ENCODE peak calls at places on chromosomes 7 and 10, in seven cellular contexts. H is endodermal cell, V is neural progenitor cell, J is PC-3, D is psoas muscle, B is SK-N-SH, A is WERI-Rb-1. Y is an unnamed sample.

GRCh38 chr10:65622608-65623007 is 1303.2 kb upstream of the LRRTM3 start:
- DNase-seq in J (peak; percentile 40), B (no peak), D (no peak), V (no peak), A (no peak), H (no peak), Y (no peak)

GRCh38 chr7:13411641-13412040 is 577.8 kb downstream of the ETV1 start:
- DNase-seq in D (no peak), A (peak; percentile 58), V (peak; percentile 18), J (no peak), B (no peak), H (no peak), Y (no peak)

GRCh38 chr10:191703-192518 is 56.7 kb downstream of the ZMYND11 start:
- DNase-seq in A (no peak), D (no peak), V (no peak), B (no peak), H (no peak), J (peak; percentile 7), Y (no peak)

GRCh38 chr10:17730667-17731066 is 21.3 kb upstream of the TMEM236 start:
- DNase-seq in H (no peak), V (no peak), J (no peak), B (no peak), A (no peak), D (peak; percentile 62), Y (no peak)

GRCh38 chr7:143458263-143458662 is 15.0 kb downstream of the TAS2R60 start:
- DNase-seq in V (no peak), A (no peak), B (no peak), H (no peak), D (no peak), J (no peak), Y (no peak)

GRCh38 chr10:49654036-49654693 is 25.3 kb upstream of the C10orf53 start:
- DNase-seq in D (no peak), H (peak; percentile 43), J (no peak), A (no peak), B (no peak), V (no peak), Y (peak; percentile 22)

GRCh38 chr7:40230086-40230485 is 95.3 kb downstream of the SUGCT start:
- DNase-seq in B (no peak), J (no peak), D (no peak), H (no peak), V (no peak), A (no peak), Y (no peak)

GRCh38 chr7:29508608-29509007 is 55.0 kb upstream of the PRR15 start:
- DNase-seq in J (no peak), V (no peak), A (no peak), D (no peak), B (no peak), H (no peak), Y (no peak)

GRCh38 chr7:66326501-66327180 is 121.5 kb downstream of the TPST1 start:
- DNase-seq in A (no peak), B (peak; percentile 57), J (peak; percentile 2), D (no peak), V (no peak), H (no peak), Y (peak; percentile 44)

DNA sequence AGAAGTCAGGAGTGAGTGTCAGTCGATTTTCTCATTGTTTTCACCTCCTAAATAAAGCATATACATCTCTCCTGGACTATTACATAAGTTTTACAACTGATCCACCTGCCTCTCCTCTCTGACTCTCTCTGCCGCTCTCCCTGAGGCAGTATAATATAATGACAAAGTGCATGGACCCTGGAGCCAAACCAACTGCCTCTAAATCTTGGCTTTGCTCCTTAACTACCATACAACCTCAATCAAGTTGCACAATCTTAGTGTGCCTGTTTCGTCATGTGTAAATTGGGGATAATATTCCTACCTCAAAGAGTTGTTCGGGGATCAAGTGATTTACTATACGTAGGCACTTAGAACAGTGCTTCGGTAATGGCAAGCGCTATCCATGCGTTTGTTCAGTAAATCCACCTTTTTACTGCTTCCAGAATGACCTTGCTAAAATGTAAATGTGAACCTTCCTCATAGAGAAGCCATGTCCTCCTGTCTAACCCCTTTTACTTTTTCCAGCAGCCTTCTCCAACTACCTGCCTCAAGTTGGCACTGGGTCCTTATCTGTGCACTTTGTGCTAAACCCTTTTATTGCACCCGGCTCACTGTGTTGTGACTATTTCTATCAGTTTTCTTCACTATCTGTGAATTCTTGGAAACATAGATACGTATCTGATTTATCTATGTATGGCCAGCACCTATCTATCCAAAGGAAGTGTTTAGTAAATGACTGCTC is 30.6 kb upstream of the DLD start:
- DNase-seq in V (no peak), B (no peak), J (no peak), D (no peak), A (no peak), H (no peak), Y (no peak)
- H3K27ac ChIP-seq in V (no peak overlapping the region), B (no peak overlapping the region), J (no peak overlapping the region), D (peak overlapping the region; percentile 27), A (no peak overlapping the region), H (no peak overlapping the region), Y (no peak overlapping the region)

DNA sequence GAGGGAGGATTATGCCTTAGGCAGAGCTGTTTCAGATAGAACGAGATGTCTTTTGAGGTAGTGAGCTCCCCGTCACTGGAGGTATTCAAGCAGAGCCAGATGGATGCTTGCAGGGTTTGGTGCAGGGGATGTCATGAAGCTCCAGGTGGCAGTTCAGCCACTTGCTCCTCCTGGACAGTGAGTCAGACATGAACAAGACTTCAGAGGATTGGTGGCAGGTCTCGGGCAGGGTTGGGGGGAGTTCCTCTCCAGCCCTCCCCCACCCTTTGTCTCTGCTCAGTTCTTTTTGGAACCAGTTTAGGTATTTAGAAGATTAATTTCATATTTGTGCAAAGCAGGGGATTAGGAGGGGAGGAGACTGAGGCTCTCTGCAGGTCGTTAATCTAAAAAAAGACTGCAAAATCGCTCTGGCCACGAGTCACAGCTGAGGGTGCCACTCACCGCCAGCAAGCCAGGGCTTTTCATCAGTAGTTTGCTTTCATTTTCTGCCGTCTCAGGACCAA is 21.5 kb upstream of the MYL10 start:
- DNase-seq in J (peak; percentile 22), D (no peak), H (no peak), A (no peak), B (no peak), V (no peak), Y (no peak)
- H3K4me3 ChIP-seq in J (peak overlapping the region; percentile 12), D (peak overlapping the region; percentile 46), H (no peak overlapping the region), A (no peak overlapping the region), B (no peak overlapping the region), V (no peak overlapping the region), Y (no peak overlapping the region)

GRCh38 chr7:99267530-99268360 is 4.9 kb upstream of the MYH16 start:
- DNase-seq in A (no peak), V (no peak), H (no peak), D (no peak), B (no peak), J (peak; percentile 92), Y (no peak)
- H3K27ac ChIP-seq in A (no peak overlapping the region), V (no peak overlapping the region), H (no peak overlapping the region), D (no peak overlapping the region), B (peak overlapping the region; percentile 78), J (peak overlapping the region; percentile 98), Y (no peak overlapping the region)

DNA sequence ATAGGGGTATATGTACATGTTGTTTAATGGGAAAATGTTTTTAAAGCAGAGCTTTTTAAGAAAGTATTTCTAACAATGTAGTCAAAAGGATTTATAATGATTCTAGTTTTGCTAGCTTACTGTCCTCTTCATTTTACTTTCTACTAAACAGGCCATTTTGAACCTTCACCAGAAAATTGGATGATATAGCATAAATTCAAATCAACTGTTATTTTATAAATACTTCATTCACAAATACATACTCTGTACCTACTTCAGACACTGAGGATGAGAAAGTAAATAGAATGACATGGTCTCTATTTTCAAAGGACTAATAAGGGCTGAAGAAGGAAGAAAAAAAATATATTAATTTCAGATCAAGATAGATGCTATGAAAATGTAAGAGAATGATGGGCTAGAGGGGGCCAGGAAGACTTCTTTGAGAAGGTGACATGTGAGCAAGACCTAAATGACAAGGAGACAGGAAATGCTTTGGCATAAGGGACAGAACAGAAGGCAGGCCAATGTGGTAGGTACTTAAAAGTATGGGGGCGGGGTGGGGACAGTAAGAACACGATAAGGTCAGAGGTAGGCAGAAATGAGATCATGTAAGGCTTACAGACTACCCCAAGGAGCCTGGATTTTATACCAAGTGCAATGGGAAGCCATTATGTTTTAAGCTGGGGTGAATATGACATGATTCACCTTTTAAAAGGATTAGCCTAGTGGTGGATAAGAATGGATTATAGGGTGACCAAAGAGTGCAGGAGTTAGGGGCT is 5.2 kb downstream of the NAMPT start:
- DNase-seq in V (no peak), A (peak; percentile 49), H (no peak), B (no peak), J (no peak), D (no peak), Y (no peak)
- H3K4me3 ChIP-seq in V (no peak overlapping the region), A (no peak overlapping the region), H (peak overlapping the region; percentile 74), B (no peak overlapping the region), J (no peak overlapping the region), D (no peak overlapping the region), Y (no peak overlapping the region)

GRCh38 chr7:84113906-84114875 is 80.4 kb downstream of the SEMA3A start:
- DNase-seq in B (no peak), A (no peak), J (no peak), D (no peak), V (no peak), H (no peak), Y (no peak)
- H3K27ac ChIP-seq in B (no peak overlapping the region), A (no peak overlapping the region), J (no peak overlapping the region), D (no peak overlapping the region), V (no peak overlapping the region), H (no peak overlapping the region), Y (peak overlapping the region; percentile 53)

GRCh38 chr10:117170244-117170643 is 27.0 kb upstream of the KCNK18 start:
- DNase-seq in D (no peak), A (no peak), J (no peak), B (no peak), H (peak; percentile 56), V (no peak), Y (no peak)

GRCh38 chr10:117178190-117178589 is 19.1 kb upstream of the KCNK18 start:
- DNase-seq in J (no peak), B (no peak), A (no peak), H (no peak), D (no peak), V (no peak), Y (no peak)

GRCh38 chr10:117174439-117175214 is 22.7 kb upstream of the KCNK18 start:
- DNase-seq in H (peak; percentile 97), B (peak; percentile 84), V (peak; percentile 90), A (peak; percentile 85), J (peak; percentile 92), D (peak; percentile 66), Y (peak; percentile 70)

GRCh38 chr10:117175901-117176534 is 21.3 kb upstream of the KCNK18 start:
- DNase-seq in V (peak; percentile 81), H (peak; percentile 92), B (peak; percentile 78), A (peak; percentile 75), J (peak; percentile 76), D (peak; percentile 75), Y (peak; percentile 70)

DNA sequence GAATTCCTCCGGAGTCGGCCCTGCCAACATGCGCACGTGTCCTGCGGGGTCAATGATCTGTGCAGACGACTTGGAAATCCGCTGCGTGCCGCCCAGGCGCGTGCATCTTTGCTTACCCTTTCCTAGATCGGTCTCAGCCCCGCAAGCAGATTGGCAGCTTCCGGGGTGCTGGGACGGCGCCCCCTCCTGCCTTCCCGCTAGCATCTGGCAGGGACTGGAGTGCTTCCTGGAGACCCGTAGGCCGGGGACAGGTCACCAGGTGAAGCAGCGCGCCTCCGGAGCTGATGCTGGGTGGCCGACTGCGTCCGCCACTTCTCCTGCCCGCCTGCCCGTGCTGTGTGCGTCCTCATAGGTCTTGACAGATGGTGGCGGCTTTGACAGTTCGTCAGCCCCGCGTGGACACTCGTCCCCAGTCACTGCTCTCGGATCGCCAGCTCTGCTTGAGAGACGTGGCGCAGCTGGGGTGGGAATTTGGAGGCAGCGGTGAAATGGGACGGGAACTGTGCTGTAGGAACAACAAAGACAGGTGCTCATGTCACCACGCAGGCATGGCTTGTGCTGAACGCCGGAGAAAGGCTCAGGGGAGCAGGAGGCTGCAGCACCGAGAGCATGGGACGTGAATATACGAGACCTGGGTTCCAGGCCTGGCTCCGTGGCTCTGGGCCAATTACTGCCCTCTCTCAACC is 21.9 kb upstream of the KCNK18 start:
- DNase-seq in D (peak; percentile 57), V (no peak), J (no peak), B (peak; percentile 62), H (peak; percentile 72), A (peak; percentile 23), Y (no peak)
- H3K4me3 ChIP-seq in D (peak overlapping the region; percentile 50), V (peak overlapping the region; percentile 52), J (peak overlapping the region; percentile 74), B (peak overlapping the region; percentile 64), H (peak overlapping the region; percentile 74), A (peak overlapping the region; percentile 45), Y (no peak overlapping the region)

Y was measured in SJSA1.